ENCODE peak calls at places on chromosome 20, in eight cellular contexts. C, E, S, Q, O, M, X and P are unnamed samples.

GRCh38 chr20:58514321-58515239 is 619 bp downstream of the APCDD1L start:
- DNase-seq in C (no peak), E (no peak), S (no peak), Q (no peak), O (no peak), M (no peak), X (no peak), P (peak)

GRCh38 chr20:21234816-21235215 is 68.3 kb upstream of the XRN2 start:
- DNase-seq in C (no peak), E (peak), S (no peak), Q (peak), O (no peak), M (no peak), X (no peak), P (no peak)

GRCh38 chr20:37680420-37680819 is 13.4 kb upstream of the CTNNBL1 start:
- DNase-seq in C (no peak), E (no peak), S (no peak), Q (no peak), O (no peak), M (peak), X (no peak), P (no peak)

GRCh38 chr20:61861054-61861841 is 204.4 kb downstream of the TAF4 start:
- DNase-seq in C (no peak), E (no peak), S (no peak), Q (no peak), O (no peak), M (no peak), X (no peak), P (no peak)

GRCh38 chr20:14992071-14992654 is 654.8 kb upstream of the FLRT3 start:
- DNase-seq in C (no peak), E (peak), S (no peak), Q (no peak), O (no peak), M (no peak), X (no peak), P (no peak)

GRCh38 chr20:10919549-10920140 is 245.8 kb upstream of the JAG1 start:
- DNase-seq in C (peak), E (no peak), S (no peak), Q (no peak), O (no peak), M (peak), X (no peak), P (no peak)

GRCh38 chr20:45470262-45470931 is 844 bp downstream of the WFDC2 start:
- DNase-seq in C (no peak), E (peak), S (peak), Q (no peak), O (peak), M (no peak), X (peak), P (peak)

GRCh38 chr20:24492698-24493097 is 23.3 kb downstream of the SYNDIG1 start:
- DNase-seq in C (no peak), E (no peak), S (no peak), Q (no peak), O (no peak), M (no peak), X (no peak), P (no peak)

GRCh38 chr20:47857994-47858557 is 72.8 kb upstream of the SULF2 start:
- DNase-seq in C (no peak), E (peak), S (no peak), Q (no peak), O (no peak), M (no peak), X (no peak), P (no peak)

GRCh38 chr20:62925420-62926228 is 681 bp downstream of the DIDO1 start:
- DNase-seq in C (peak), E (peak), S (no peak), Q (no peak), O (peak), M (peak), X (peak), P (peak)

GRCh38 chr20:916125-916799 is at the start of gene ANGPT4:
- DNase-seq in C (no peak), E (no peak), S (no peak), Q (no peak), O (no peak), M (no peak), X (no peak), P (peak)

GRCh38 chr20:63697868-63698545 is 1.6 kb downstream of the TNFRSF6B start:
- DNase-seq in C (no peak), E (no peak), S (no peak), Q (no peak), O (no peak), M (no peak), X (no peak), P (no peak)

GRCh38 chr20:50690979-50691584 is at the start of gene RIPOR3:
- DNase-seq in C (no peak), E (peak), S (no peak), Q (no peak), O (no peak), M (no peak), X (peak), P (peak)

GRCh38 chr20:31475032-31475431 is at the start of the genes DEFB124 and REM1:
- DNase-seq in C (no peak), E (peak), S (no peak), Q (no peak), O (no peak), M (no peak), X (no peak), P (no peak)

GRCh38 chr20:39283464-39283863 is 321.3 kb downstream of the DHX35 start:
- DNase-seq in C (no peak), E (no peak), S (no peak), Q (no peak), O (no peak), M (no peak), X (no peak), P (no peak)

GRCh38 chr20:61690150-61690549 is 375.5 kb downstream of the TAF4 start:
- DNase-seq in C (no peak), E (no peak), S (no peak), Q (no peak), O (no peak), M (no peak), X (no peak), P (no peak)